ENCODE peak calls at places on chromosomes 5 and 9, in eight cellular contexts. M, P, V, T, U, A, J and G are unnamed samples.

GRCh38 chr5:148416921-148417320 is 33.2 kb downstream of the FBXO38 start:
- DNase-seq in M (no peak), P (no peak), V (no peak), T (no peak), U (no peak), A (no peak), J (no peak), G (no peak)

GRCh38 chr9:132818588-132818987 is 59.5 kb downstream of the AK8 start:
- DNase-seq in M (no peak), P (no peak), V (no peak), T (no peak), U (no peak), A (no peak), J (no peak), G (no peak)

GRCh38 chr5:124524552-124525232 is 221.7 kb downstream of the ZNF608 start:
- DNase-seq in M (peak; percentile 13), P (no peak), V (no peak), T (no peak), U (no peak), A (no peak), J (peak; percentile 7), G (no peak)

GRCh38 chr9:71839665-71840064 is 71.3 kb downstream of the ABHD17B start:
- DNase-seq in M (no peak), P (no peak), V (no peak), T (no peak), U (no peak), A (no peak), J (no peak), G (no peak)

GRCh38 chr9:81737871-81738507 is 48.6 kb upstream of the TLE1 start:
- DNase-seq in M (peak; percentile 44), P (peak; percentile 70), V (no peak), T (no peak), U (no peak), A (no peak), J (peak; percentile 94), G (no peak)

GRCh38 chr9:69086312-69086711 is 50.8 kb downstream of the FXN start:
- DNase-seq in M (no peak), P (no peak), V (no peak), T (no peak), U (no peak), A (no peak), J (no peak), G (no peak)

GRCh38 chr9:128887914-128888350 is 6.0 kb downstream of the LRRC8A start:
- DNase-seq in M (no peak), P (no peak), V (no peak), T (no peak), U (no peak), A (no peak), J (no peak), G (no peak)

GRCh38 chr5:139759219-139759721 is 36.3 kb upstream of the PSD2 start:
- DNase-seq in M (no peak), P (no peak), V (peak; percentile 78), T (no peak), U (no peak), A (no peak), J (no peak), G (no peak)

GRCh38 chr9:68690088-68690487 is 15.0 kb upstream of the PIP5K1B start:
- DNase-seq in M (no peak), P (peak; percentile 86), V (no peak), T (no peak), U (peak; percentile 90), A (no peak), J (no peak), G (no peak)

GRCh38 chr9:19875291-19875910 is 86.6 kb upstream of the SLC24A2 start:
- DNase-seq in M (no peak), P (no peak), V (no peak), T (no peak), U (no peak), A (no peak), J (no peak), G (no peak)

GRCh38 chr9:75628952-75629351 is 261.5 kb upstream of the PCSK5 start:
- DNase-seq in M (no peak), P (no peak), V (no peak), T (no peak), U (no peak), A (no peak), J (no peak), G (no peak)

GRCh38 chr5:136033848-136034247 is 5.1 kb downstream of the TGFBI start:
- DNase-seq in M (no peak), P (no peak), V (no peak), T (no peak), U (no peak), A (peak; percentile 47), J (no peak), G (no peak)

GRCh38 chr9:99851028-99851822 is 29.5 kb downstream of the NR4A3 start:
- DNase-seq in M (peak; percentile 12), P (no peak), V (no peak), T (no peak), U (peak; percentile 64), A (no peak), J (no peak), G (no peak)
- TF ChIP-seq EP300 in M (no peak), P (no peak), V (no peak), T (no peak), U (no peak), A (no peak), J (no peak), G (no peak)

GRCh38 chr5:154478224-154478565 is at the start of gene HAND1:
- DNase-seq in M (peak; percentile 75), P (peak; percentile 40), V (peak; percentile 99), T (peak; percentile 41), U (no peak), A (peak; percentile 98), J (peak; percentile 61), G (no peak)

GRCh38 chr5:154477382-154478223 is 424 bp downstream of the HAND1 start:
- DNase-seq in M (no peak), P (no peak), V (no peak), T (no peak), U (no peak), A (no peak), J (peak; percentile 25), G (no peak)

GRCh38 chr5:154474957-154475334 is 3.1 kb downstream of the HAND1 start:
- DNase-seq in M (no peak), P (no peak), V (no peak), T (no peak), U (no peak), A (no peak), J (no peak), G (no peak)

GRCh38 chr5:154475613-154476342 is 2.2 kb downstream of the HAND1 start:
- DNase-seq in M (no peak), P (no peak), V (no peak), T (no peak), U (no peak), A (peak; percentile 81), J (no peak), G (no peak)

DNA sequence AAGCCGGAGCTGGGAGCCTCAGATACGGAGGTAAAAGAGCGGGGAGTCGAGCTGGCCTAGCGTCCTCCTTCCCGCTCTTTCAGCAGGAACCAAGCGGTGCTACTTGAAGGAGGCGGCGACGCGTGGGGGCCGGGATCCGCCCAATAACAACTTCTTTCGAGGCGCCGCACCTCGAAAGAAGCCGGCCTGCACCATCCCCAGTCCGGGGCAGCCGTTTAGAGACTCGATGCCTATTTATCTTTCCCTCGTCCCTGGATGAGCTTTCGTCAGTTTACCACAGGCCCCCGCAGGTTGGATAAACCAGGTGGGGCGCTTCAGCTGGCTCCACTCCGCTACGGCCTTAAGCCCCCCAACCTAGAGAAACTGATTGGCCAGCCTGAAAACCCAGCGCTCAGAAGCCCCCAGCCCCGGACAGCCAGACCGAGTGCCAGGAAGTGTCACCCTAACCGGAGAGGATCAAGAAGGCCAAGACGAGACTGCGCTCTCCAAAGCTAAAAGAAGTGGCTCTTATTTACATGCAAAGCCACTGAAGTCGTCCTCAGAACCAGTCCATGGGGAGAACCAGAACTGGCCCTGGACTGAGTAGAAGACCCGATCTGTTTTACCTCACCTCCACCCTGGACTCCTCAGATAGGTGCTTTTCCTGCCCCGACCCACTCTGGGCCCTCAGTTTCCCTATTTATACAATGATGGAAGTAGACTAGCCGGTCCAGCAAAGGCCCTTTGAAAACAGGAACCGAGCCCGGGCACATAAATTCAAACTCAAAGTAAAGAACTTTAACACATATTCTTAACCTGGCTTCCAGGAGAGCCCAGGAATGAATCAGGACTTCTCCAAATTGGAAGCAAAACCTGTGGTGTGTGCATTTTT is 1.4 kb downstream of the HAND1 start:
- DNase-seq in M (no peak), P (no peak), V (no peak), T (no peak), U (no peak), A (no peak), J (no peak), G (no peak)
- TF ChIP-seq EP300 in M (no peak), P (no peak), V (no peak), T (no peak), U (no peak), A (no peak), J (no peak), G (no peak)

DNA sequence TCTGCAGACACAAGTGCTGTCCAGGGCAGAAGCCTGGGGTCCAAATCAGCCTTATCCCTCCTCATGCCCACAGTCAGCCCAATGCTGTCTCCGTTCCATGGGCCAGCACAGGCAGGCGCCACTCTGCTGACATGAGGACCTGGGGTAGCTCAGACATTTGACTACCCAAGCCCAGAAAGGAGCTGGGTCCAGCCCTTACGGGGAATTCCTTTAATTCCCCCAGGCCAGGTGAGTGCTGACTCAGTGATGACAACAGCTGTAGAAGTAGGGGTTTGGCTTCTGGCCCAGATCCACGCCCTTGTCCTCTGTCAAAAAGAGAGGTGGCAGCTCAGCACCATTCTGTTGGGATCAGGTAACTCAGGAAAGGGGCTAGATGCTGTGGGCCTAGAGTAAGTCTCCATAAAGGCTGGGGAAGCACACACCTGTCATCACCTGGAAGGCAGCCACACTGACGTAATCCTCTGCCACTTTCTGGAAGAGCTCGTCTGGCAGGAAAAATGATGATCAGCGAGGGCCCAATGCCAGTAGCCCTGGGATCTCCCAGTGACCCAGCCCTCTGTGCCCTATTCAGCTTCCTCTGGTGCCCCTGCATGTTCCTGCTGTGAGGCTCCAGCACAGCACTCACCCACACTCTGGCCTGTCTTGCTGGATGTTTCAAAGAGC is 1.9 kb downstream of the RAB24 start:
- DNase-seq in M (peak; percentile 86), P (peak; percentile 67), V (no peak), T (no peak), U (no peak), A (peak; percentile 65), J (no peak), G (no peak)
- TF ChIP-seq EP300 in M (no peak), P (no peak), V (no peak), T (no peak), U (no peak), A (no peak), J (no peak), G (no peak)

DNA sequence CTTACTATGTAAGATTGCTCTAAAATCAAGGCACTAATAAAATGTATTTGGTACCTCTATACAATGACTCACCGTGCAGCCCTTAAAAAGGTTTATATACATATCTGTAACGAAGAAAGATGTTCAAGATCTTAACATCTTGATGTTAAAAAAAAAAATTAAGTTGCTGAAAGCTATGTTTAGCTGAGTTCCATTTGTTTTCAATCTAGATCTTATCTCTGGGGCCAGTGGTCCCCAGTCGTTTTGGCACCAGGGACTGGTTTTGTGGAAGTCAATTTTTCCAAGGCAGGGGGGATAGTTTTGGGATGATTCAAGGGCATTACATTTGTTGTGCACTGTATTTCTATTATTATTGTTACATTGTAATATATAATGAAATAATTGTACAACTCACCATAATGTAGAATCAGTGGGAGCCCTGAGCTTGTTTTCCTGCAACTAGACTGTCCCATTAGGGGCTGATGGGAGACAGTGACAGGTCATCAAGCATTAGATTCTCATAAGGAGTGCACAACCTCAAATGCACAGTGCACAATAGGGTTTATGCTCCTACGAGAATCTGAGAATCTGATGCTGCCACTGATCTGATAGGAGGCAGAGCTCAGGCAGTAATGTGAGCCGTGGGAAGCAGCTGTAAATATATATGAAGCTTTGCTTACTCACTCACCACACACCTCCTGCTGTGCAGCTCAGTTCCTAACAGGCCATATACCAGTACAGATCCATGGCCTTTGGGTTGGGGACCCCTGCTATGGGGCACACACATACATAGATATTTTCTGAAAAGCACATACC is 27.6 kb upstream of the TSLP start:
- DNase-seq in M (no peak), P (no peak), V (peak; percentile 33), T (no peak), U (no peak), A (no peak), J (no peak), G (no peak)
- TF ChIP-seq EP300 in M (no peak), P (no peak), V (peak; percentile 76), T (no peak), U (no peak), A (no peak), J (no peak), G (no peak)